ENCODE peak calls at places on chromosomes 2 and 18, in five cellular contexts. C is mammary epithelial cell; P is stomach; N is naive thymus-derived CD4-positive, alpha-beta T cell; G is Karpas-422. K is an unnamed sample. For H3K4me1 and H3K27me3, the result is how much of the 10 kb centered on the place peaks cover.

GRCh38 chr18:50429207-50429948 is 54.5 kb downstream of the SKA1 start:
- DNase-seq in N (peak), P (no peak), C (no peak), G (peak), K (peak)

GRCh38 chr2:72533767-72534166 is 292.1 kb downstream of the EXOC6B start:
- DNase-seq in C (peak), N (no peak), G (no peak), P (no peak), K (no peak)

GRCh38 chr2:144452169-144453038 is 67.5 kb downstream of the ZEB2 start:
- DNase-seq in P (no peak), G (no peak), N (no peak), C (no peak), K (peak)

GRCh38 chr18:267380-267687 is 513 bp downstream of the THOC1 start:
- DNase-seq in N (no peak), C (no peak), G (no peak), P (no peak), K (no peak)

GRCh38 chr18:13522861-13523660 is 203.3 kb downstream of the FAM210A start:
- DNase-seq in P (no peak), C (no peak), G (no peak), N (no peak), K (no peak)

GRCh38 chr2:97907667-97908066 is 88.1 kb downstream of the TMEM131 start:
- DNase-seq in P (no peak), N (no peak), G (no peak), C (no peak), K (no peak)

GRCh38 chr2:68971591-68972231 is 2.7 kb upstream of the GKN1 start:
- DNase-seq in C (peak), N (no peak), G (no peak), P (peak), K (no peak)

GRCh38 chr2:152175012-152175367 is 573 bp downstream of the STAM2 start:
- DNase-seq in P (no peak), N (no peak), C (no peak), G (peak), K (no peak)

GRCh38 chr2:88615822-88616221 is 11.4 kb downstream of the EIF2AK3 start:
- DNase-seq in C (peak), P (no peak), G (no peak), N (no peak), K (no peak)

GRCh38 chr18:36366994-36367839 is 69.7 kb downstream of the FHOD3 start:
- DNase-seq in N (no peak), C (no peak), G (no peak), P (no peak), K (no peak)

GRCh38 chr2:238974510-238975166 is 126.8 kb downstream of the TWIST2 start:
- DNase-seq in C (peak), N (no peak), G (no peak), P (no peak), K (no peak)

GRCh38 chr2:206241767-206242166 is 32.7 kb upstream of the ZDBF2 start:
- DNase-seq in G (no peak), N (no peak), P (no peak), C (peak), K (no peak)

GRCh38 chr2:110853516-110853915 is 121.1 kb downstream of the ACOXL start:
- DNase-seq in N (peak), C (no peak), P (peak), G (peak), K (peak)

GRCh38 chr2:54670485-54671009 is 52.9 kb upstream of the EML6 start:
- DNase-seq in P (no peak), C (no peak), N (no peak), G (no peak), K (no peak)

GRCh38 chr2:168192839-168193616 is 54.4 kb downstream of the STK39 start:
- DNase-seq in C (no peak), P (no peak), N (peak), G (peak), K (no peak)

GRCh38 chr2:88692187-88692586 is 714 bp downstream of the RPIA start:
- DNase-seq in C (no peak), N (peak), G (peak), P (peak), K (peak)

GRCh38 chr2:42928692-42929576 is 136.6 kb upstream of the HAAO start:
- DNase-seq in G (peak), N (no peak), C (no peak), P (no peak), K (peak)

GRCh38 chr18:25230658-25231326 is 121.2 kb downstream of the ZNF521 start:
- DNase-seq in N (no peak), P (peak), G (no peak), C (peak), K (no peak)

GRCh38 chr2:196242131-196242620 is 70.8 kb upstream of the STK17B start:
- DNase-seq in C (peak), P (no peak), G (peak), N (peak), K (no peak)

GRCh38 chr18:13621886-13622619 is 104.3 kb downstream of the FAM210A start:
- DNase-seq in N (no peak), G (no peak), P (no peak), C (no peak), K (no peak)

GRCh38 chr18:13553449-13553848 is 172.9 kb downstream of the FAM210A start:
- DNase-seq in C (no peak), N (no peak), G (no peak), P (no peak), K (no peak)

GRCh38 chr2:24421668-24422067 is 61.3 kb upstream of the ITSN2 start:
- DNase-seq in C (peak), G (peak), N (peak), P (peak), K (no peak)

GRCh38 chr18:8895987-8896619 is 190.7 kb downstream of the MTCL1 start:
- DNase-seq in G (no peak), P (no peak), N (no peak), C (peak), K (no peak)

GRCh38 chr18:21632393-21632792 is 20.3 kb downstream of the SNRPD1 start:
- DNase-seq in G (no peak), C (no peak), P (no peak), N (no peak), K (no peak)

GRCh38 chr2:241399941-241400922 is 44.1 kb downstream of the FARP2 start:
- DNase-seq in P (peak), G (no peak), N (no peak), C (peak), K (no peak)

GRCh38 chr2:179744341-179744740 is 117.1 kb downstream of the ZNF385B start:
- DNase-seq in G (no peak), P (no peak), N (no peak), C (no peak), K (no peak)

GRCh38 chr2:197813093-197813787 is 8.8 kb downstream of the PLCL1 start:
- DNase-seq in G (peak), N (no peak), C (peak), P (no peak), K (peak)

GRCh38 chr2:70094978-70095832 is 7.9 kb downstream of the PCBP1 start:
- DNase-seq in N (peak), C (peak), P (peak), G (peak), K (no peak)

GRCh38 chr2:197867630-197868029 is 63.2 kb downstream of the PLCL1 start:
- DNase-seq in G (no peak), N (no peak), P (no peak), C (no peak), K (no peak)

GRCh38 chr2:78999410-78999809 is 26.1 kb upstream of the REG3G start:
- DNase-seq in C (no peak), G (peak), P (no peak), N (no peak), K (no peak)

GRCh38 chr2:207901847-207902246 is 123.5 kb downstream of the PLEKHM3 start:
- DNase-seq in P (no peak), G (no peak), N (no peak), C (no peak), K (no peak)

GRCh38 chr2:158722266-158723105 is 72.6 kb upstream of the DAPL1 start:
- DNase-seq in C (no peak), G (no peak), P (no peak), N (no peak), K (no peak)

GRCh38 chr18:54260376-54261072 is 8.8 kb upstream of the POLI start:
- DNase-seq in N (no peak), C (peak), G (no peak), P (no peak), K (no peak)

GRCh38 chr2:113892004-113892740 is 2.3 kb downstream of the ACTR3 start:
- DNase-seq in G (no peak), P (no peak), N (no peak), C (no peak), K (peak)
- H3K4me1 ChIP-seq in G (half or more), P (half or more), N (half or more), C (half or more), K (half or more)

GRCh38 chr18:63979409-63979908 is 9.6 kb downstream of the SERPINB8 start:
- DNase-seq in G (peak), P (peak), N (peak), C (peak), K (peak)
- H3K4me3 ChIP-seq in G (no peak), P (peak), N (no peak), C (no peak), K (no peak)

DNA sequence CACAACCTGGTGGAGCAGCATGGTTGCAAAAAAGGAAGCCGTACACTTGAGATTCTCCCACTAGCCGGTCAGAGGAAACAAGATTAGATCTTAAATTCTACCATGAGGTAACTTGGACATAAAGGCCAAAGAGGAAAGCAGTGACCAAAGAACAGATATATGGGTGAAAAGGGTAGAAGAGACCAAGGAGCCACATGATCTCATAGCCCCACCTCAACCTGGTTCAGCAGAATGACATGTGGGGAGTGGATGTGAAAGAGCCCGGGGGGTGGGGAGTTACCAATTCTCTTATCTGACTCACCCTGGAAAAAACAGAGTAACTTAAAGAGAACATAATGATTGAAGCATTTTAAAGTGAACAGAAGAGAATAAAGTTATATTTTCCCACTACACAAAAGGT is 683.0 kb downstream of the DSC3 start:
- DNase-seq in P (no peak), C (peak), G (no peak), N (no peak), K (no peak)
- H3K27me3 ChIP-seq in P (under half), C (under half), G (under half), N (under half), K (under half)

DNA sequence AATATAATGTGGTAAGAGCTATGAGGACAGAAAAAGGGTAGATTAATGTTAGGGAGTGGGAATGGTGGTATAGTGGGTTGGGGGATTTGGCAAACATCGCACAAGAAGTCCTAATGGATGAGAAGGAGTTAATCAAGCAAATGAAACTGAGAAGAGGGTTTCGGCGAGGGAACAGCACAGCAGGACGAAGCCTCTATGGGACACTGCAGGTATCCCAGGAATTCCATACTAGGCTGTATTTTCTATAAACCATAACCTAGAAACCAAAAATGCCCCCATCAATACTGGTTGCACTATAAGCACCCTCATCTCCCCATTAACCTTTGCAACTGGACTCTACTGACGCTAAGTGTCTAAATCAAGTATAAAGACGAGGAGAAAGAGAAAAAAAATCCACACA is 10.3 kb downstream of the WDFY1 start:
- DNase-seq in P (no peak), N (no peak), G (no peak), C (no peak), K (no peak)
- H3K4me1 ChIP-seq in P (half or more), N (under half), G (under half), C (under half), K (under half)

DNA sequence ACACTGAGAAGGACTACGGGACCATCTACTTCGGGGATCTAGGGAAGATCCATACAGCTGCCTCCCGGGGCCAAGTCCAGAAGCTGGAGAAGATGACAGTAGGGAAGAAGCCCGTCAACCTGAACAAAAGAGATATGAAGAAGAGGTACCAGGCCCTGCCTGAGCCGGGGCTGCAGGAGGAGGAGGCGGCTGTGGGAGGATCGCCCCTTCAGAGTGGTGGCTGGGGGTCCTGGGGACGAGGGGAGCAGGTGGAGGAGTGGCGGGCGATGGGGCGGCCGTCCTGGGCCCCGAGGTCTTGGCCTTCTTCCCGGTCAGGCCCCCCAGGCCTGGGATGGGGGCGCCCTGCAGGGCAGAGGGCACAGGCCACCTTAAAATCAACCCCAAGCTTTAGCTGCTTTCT is 524 bp downstream of the ANKRD30B start:
- DNase-seq in N (no peak), P (no peak), C (no peak), G (no peak), K (no peak)
- H3K4me3 ChIP-seq in N (no peak), P (peak), C (no peak), G (no peak), K (no peak)